ENCODE peak calls at places on chromosomes 11 and 22, in six cellular contexts. One of them, this sample, is unnamed.

GRCh38 chr22:36182871-36183270 is 18.7 kb downstream of the APOL4 start:
- DNase-seq in A549: no peak
- DNase-seq in HepG2: no peak
- DNase-seq in NB4: no peak
- DNase-seq in GM12878: no peak
- DNase-seq in K562: no peak
- DNase-seq in this sample: no peak

GRCh38 chr11:117535201-117535869 is 207.7 kb downstream of the CEP164 start:
- DNase-seq in A549: no peak
- DNase-seq in HepG2: no peak
- DNase-seq in NB4: peak; percentile 37
- DNase-seq in GM12878: no peak
- DNase-seq in K562: no peak
- DNase-seq in this sample: no peak

GRCh38 chr11:76132268-76132667 is 74.0 kb downstream of the WNT11 start:
- DNase-seq in A549: no peak
- DNase-seq in HepG2: no peak
- DNase-seq in NB4: no peak
- DNase-seq in GM12878: no peak
- DNase-seq in K562: no peak
- DNase-seq in this sample: peak; percentile 56

GRCh38 chr22:26672590-26673468 is 15.4 kb downstream of the MIAT start:
- DNase-seq in A549: peak; percentile 94
- DNase-seq in HepG2: peak; percentile 62
- DNase-seq in NB4: peak; percentile 95
- DNase-seq in GM12878: peak; percentile 98
- DNase-seq in K562: peak; percentile 84
- DNase-seq in this sample: peak; percentile 76

GRCh38 chr11:2271327-2272240 is 1.2 kb upstream of the ASCL2 start:
- DNase-seq in A549: no peak
- DNase-seq in HepG2: no peak
- DNase-seq in NB4: no peak
- DNase-seq in GM12878: no peak
- DNase-seq in K562: no peak
- DNase-seq in this sample: no peak

GRCh38 chr22:39665661-39666431 is 95.3 kb downstream of the CACNA1I start:
- DNase-seq in A549: no peak
- DNase-seq in HepG2: no peak
- DNase-seq in NB4: no peak
- DNase-seq in GM12878: no peak
- DNase-seq in K562: no peak
- DNase-seq in this sample: no peak

GRCh38 chr11:72309074-72309598 is 65.2 kb upstream of the PHOX2A start:
- DNase-seq in A549: no peak
- DNase-seq in HepG2: no peak
- DNase-seq in NB4: no peak
- DNase-seq in GM12878: no peak
- DNase-seq in K562: no peak
- DNase-seq in this sample: no peak

GRCh38 chr11:102457865-102458264 is 5.3 kb upstream of the TMEM123 start:
- DNase-seq in A549: no peak
- DNase-seq in HepG2: no peak
- DNase-seq in NB4: no peak
- DNase-seq in GM12878: no peak
- DNase-seq in K562: no peak
- DNase-seq in this sample: peak; percentile 85

GRCh38 chr11:124109377-124109776 is 5.9 kb upstream of the VWA5A start:
- DNase-seq in A549: no peak
- DNase-seq in HepG2: no peak
- DNase-seq in NB4: no peak
- DNase-seq in GM12878: no peak
- DNase-seq in K562: no peak
- DNase-seq in this sample: no peak

GRCh38 chr22:36104435-36104834 is 56.1 kb downstream of the APOL3 start:
- DNase-seq in A549: no peak
- DNase-seq in HepG2: no peak
- DNase-seq in NB4: no peak
- DNase-seq in GM12878: no peak
- DNase-seq in K562: peak; percentile 44
- DNase-seq in this sample: no peak

GRCh38 chr11:45704635-45705034 is 39.2 kb upstream of the CHST1 start:
- DNase-seq in A549: no peak
- DNase-seq in HepG2: no peak
- DNase-seq in NB4: no peak
- DNase-seq in GM12878: no peak
- DNase-seq in K562: no peak
- DNase-seq in this sample: no peak

GRCh38 chr11:34926101-34926830 is 9.8 kb downstream of the PDHX start:
- DNase-seq in A549: peak; percentile 53
- DNase-seq in HepG2: peak; percentile 47
- DNase-seq in NB4: peak; percentile 60
- DNase-seq in GM12878: no peak
- DNase-seq in K562: no peak
- DNase-seq in this sample: peak; percentile 67

GRCh38 chr11:98952110-98952509 is 68.6 kb upstream of the CNTN5 start:
- DNase-seq in A549: no peak
- DNase-seq in HepG2: no peak
- DNase-seq in NB4: no peak
- DNase-seq in GM12878: no peak
- DNase-seq in K562: no peak
- DNase-seq in this sample: no peak

GRCh38 chr11:33997473-33998347 is 53.8 kb upstream of the CAPRIN1 start:
- DNase-seq in A549: no peak
- DNase-seq in HepG2: no peak
- DNase-seq in NB4: no peak
- DNase-seq in GM12878: no peak
- DNase-seq in K562: no peak
- DNase-seq in this sample: no peak

GRCh38 chr11:31816467-31817053 is 5.4 kb upstream of the PAX6 start:
- DNase-seq in A549: no peak
- DNase-seq in HepG2: no peak
- DNase-seq in NB4: no peak
- DNase-seq in GM12878: no peak
- DNase-seq in K562: peak; percentile 32
- DNase-seq in this sample: no peak

GRCh38 chr11:112784323-112785073 is 176.7 kb upstream of the NCAM1 start:
- DNase-seq in A549: no peak
- DNase-seq in HepG2: no peak
- DNase-seq in NB4: no peak
- DNase-seq in GM12878: no peak
- DNase-seq in K562: peak; percentile 14
- DNase-seq in this sample: no peak

GRCh38 chr22:42356547-42356946 is 75.7 kb downstream of the NFAM1 start:
- DNase-seq in A549: no peak
- DNase-seq in HepG2: no peak
- DNase-seq in NB4: no peak
- DNase-seq in GM12878: peak; percentile 31
- DNase-seq in K562: no peak
- DNase-seq in this sample: no peak

GRCh38 chr11:17063171-17064002 is 14.1 kb downstream of the RPS13 start:
- DNase-seq in A549: peak; percentile 57
- DNase-seq in HepG2: peak; percentile 54
- DNase-seq in NB4: peak; percentile 66
- DNase-seq in GM12878: peak; percentile 17
- DNase-seq in K562: peak; percentile 64
- DNase-seq in this sample: peak; percentile 46

GRCh38 chr11:15829312-15829711 is 527.0 kb downstream of the SOX6 start:
- DNase-seq in A549: no peak
- DNase-seq in HepG2: no peak
- DNase-seq in NB4: no peak
- DNase-seq in GM12878: no peak
- DNase-seq in K562: no peak
- DNase-seq in this sample: peak; percentile 37

GRCh38 chr11:70883323-70883940 is 368.9 kb downstream of the SHANK2 start:
- DNase-seq in A549: no peak
- DNase-seq in HepG2: no peak
- DNase-seq in NB4: no peak
- DNase-seq in GM12878: no peak
- DNase-seq in K562: no peak
- DNase-seq in this sample: no peak

GRCh38 chr11:68012044-68012842 is 2.1 kb downstream of the ALDH3B1 start:
- DNase-seq in A549: peak; percentile 88
- DNase-seq in HepG2: no peak
- DNase-seq in NB4: no peak
- DNase-seq in GM12878: no peak
- DNase-seq in K562: no peak
- DNase-seq in this sample: no peak

GRCh38 chr11:11659567-11660341 is 37.9 kb upstream of the GALNT18 start:
- DNase-seq in A549: peak; percentile 14
- DNase-seq in HepG2: no peak
- DNase-seq in NB4: peak; percentile 2
- DNase-seq in GM12878: no peak
- DNase-seq in K562: peak; percentile 20
- DNase-seq in this sample: no peak

GRCh38 chr22:31572939-31573338 is 76.6 kb downstream of the SFI1 start:
- DNase-seq in A549: no peak
- DNase-seq in HepG2: no peak
- DNase-seq in NB4: no peak
- DNase-seq in GM12878: no peak
- DNase-seq in K562: no peak
- DNase-seq in this sample: no peak

GRCh38 chr11:88704505-88704904 is 361.3 kb downstream of the GRM5 start:
- DNase-seq in A549: no peak
- DNase-seq in HepG2: no peak
- DNase-seq in NB4: peak; percentile 12
- DNase-seq in GM12878: no peak
- DNase-seq in K562: no peak
- DNase-seq in this sample: no peak

GRCh38 chr11:1317432-1317831 is 8.0 kb upstream of the TOLLIP start:
- DNase-seq in A549: no peak
- DNase-seq in HepG2: no peak
- DNase-seq in NB4: no peak
- DNase-seq in GM12878: no peak
- DNase-seq in K562: no peak
- DNase-seq in this sample: no peak

GRCh38 chr11:36622431-36623136 is 24.5 kb upstream of the RAG2 start:
- DNase-seq in A549: peak; percentile 40
- DNase-seq in HepG2: peak; percentile 31
- DNase-seq in NB4: peak; percentile 31
- DNase-seq in GM12878: no peak
- DNase-seq in K562: peak; percentile 7
- DNase-seq in this sample: peak; percentile 41

GRCh38 chr11:114262681-114263509 is 33.3 kb upstream of the NNMT start:
- DNase-seq in A549: peak; percentile 50
- DNase-seq in HepG2: peak; percentile 44
- DNase-seq in NB4: peak; percentile 66
- DNase-seq in GM12878: no peak
- DNase-seq in K562: peak; percentile 56
- DNase-seq in this sample: peak; percentile 55

GRCh38 chr22:37440875-37441274 is 13.6 kb upstream of the ELFN2 start:
- DNase-seq in A549: peak; percentile 29
- DNase-seq in HepG2: no peak
- DNase-seq in NB4: no peak
- DNase-seq in GM12878: no peak
- DNase-seq in K562: peak; percentile 50
- DNase-seq in this sample: no peak

GRCh38 chr22:50218996-50219727 is 18.4 kb downstream of the SELENOO start:
- DNase-seq in A549: peak; percentile 42
- DNase-seq in HepG2: peak; percentile 32
- DNase-seq in NB4: peak; percentile 43
- DNase-seq in GM12878: no peak
- DNase-seq in K562: peak; percentile 81
- DNase-seq in this sample: peak; percentile 78

GRCh38 chr22:40954095-40954494 is 2.9 kb downstream of the RBX1 start:
- DNase-seq in A549: no peak
- DNase-seq in HepG2: no peak
- DNase-seq in NB4: no peak
- DNase-seq in GM12878: no peak
- DNase-seq in K562: no peak
- DNase-seq in this sample: no peak
- TF ChIP-seq MYC in A549: no peak
- TF ChIP-seq MYC in HepG2: no peak
- TF ChIP-seq MYC in NB4: no peak
- TF ChIP-seq MYC in GM12878: no peak
- TF ChIP-seq MYC in K562: no peak
- TF ChIP-seq MYC in this sample: no peak

GRCh38 chr11:96079691-96080090 is 155.8 kb upstream of the MTMR2 start:
- DNase-seq in A549: no peak
- DNase-seq in HepG2: no peak
- DNase-seq in NB4: no peak
- DNase-seq in GM12878: no peak
- DNase-seq in K562: no peak
- DNase-seq in this sample: no peak
- TF ChIP-seq MYC in A549: no peak
- TF ChIP-seq MYC in HepG2: no peak
- TF ChIP-seq MYC in NB4: no peak
- TF ChIP-seq MYC in GM12878: no peak
- TF ChIP-seq MYC in K562: no peak
- TF ChIP-seq MYC in this sample: no peak

DNA sequence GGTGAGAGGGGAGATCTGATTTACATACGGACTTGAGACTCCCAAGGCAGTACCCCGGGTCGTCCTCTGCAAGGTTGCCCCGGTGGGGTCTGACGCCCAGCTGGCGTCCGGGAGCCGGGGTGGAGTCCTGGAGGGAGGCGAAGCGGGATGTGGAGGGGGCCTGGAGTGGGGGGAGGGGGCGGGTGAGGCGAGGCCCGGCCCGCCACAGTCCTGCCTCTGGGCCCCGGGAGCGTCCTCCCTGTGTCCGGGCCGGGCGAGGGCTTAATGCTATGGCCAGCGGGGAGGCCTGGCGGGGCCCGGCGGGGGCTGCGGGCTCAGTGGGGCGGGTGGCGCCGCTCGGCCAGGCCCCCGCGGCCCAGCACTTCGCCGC is 2.4 kb upstream of the MYBPC3 start:
- DNase-seq in A549: no peak
- DNase-seq in HepG2: no peak
- DNase-seq in NB4: no peak
- DNase-seq in GM12878: no peak
- DNase-seq in K562: no peak
- DNase-seq in this sample: no peak
- TF ChIP-seq MYC in A549: no peak
- TF ChIP-seq MYC in HepG2: no peak
- TF ChIP-seq MYC in NB4: no peak
- TF ChIP-seq MYC in GM12878: no peak
- TF ChIP-seq MYC in K562: no peak
- TF ChIP-seq MYC in this sample: no peak

GRCh38 chr11:77642228-77642627 is 4.6 kb upstream of the CLNS1A start:
- DNase-seq in A549: no peak
- DNase-seq in HepG2: peak; percentile 16
- DNase-seq in NB4: no peak
- DNase-seq in GM12878: no peak
- DNase-seq in K562: no peak
- DNase-seq in this sample: no peak

GRCh38 chr11:77637345-77638165 is at the start of gene CLNS1A:
- DNase-seq in A549: peak; percentile 93
- DNase-seq in HepG2: peak; percentile 87
- DNase-seq in NB4: peak; percentile 99
- DNase-seq in GM12878: peak; percentile 68
- DNase-seq in K562: peak; percentile 75
- DNase-seq in this sample: peak; percentile 90

GRCh38 chr11:77634724-77635123 is 2.9 kb downstream of the CLNS1A start:
- DNase-seq in A549: no peak
- DNase-seq in HepG2: no peak
- DNase-seq in NB4: peak; percentile 95
- DNase-seq in GM12878: no peak
- DNase-seq in K562: no peak
- DNase-seq in this sample: no peak

GRCh38 chr11:77633856-77634425 is 3.7 kb downstream of the CLNS1A start:
- DNase-seq in A549: no peak
- DNase-seq in HepG2: no peak
- DNase-seq in NB4: peak; percentile 81
- DNase-seq in GM12878: no peak
- DNase-seq in K562: no peak
- DNase-seq in this sample: no peak

GRCh38 chr11:77636738-77637344 is 753 bp downstream of the CLNS1A start:
- DNase-seq in A549: no peak
- DNase-seq in HepG2: no peak
- DNase-seq in NB4: peak; percentile 75
- DNase-seq in GM12878: no peak
- DNase-seq in K562: peak; percentile 20
- DNase-seq in this sample: peak; percentile 13
- TF ChIP-seq MYC in A549: no peak
- TF ChIP-seq MYC in HepG2: no peak
- TF ChIP-seq MYC in NB4: no peak
- TF ChIP-seq MYC in GM12878: no peak
- TF ChIP-seq MYC in K562: no peak
- TF ChIP-seq MYC in this sample: no peak

This sample was measured in endothelial cell of umbilical vein.